ENCODE peak calls at places on chromosome 6, in nine cellular contexts. One of them, this sample, is unnamed.
A peak's percentile ranks its signal among the peaks of the same experiment; 100 is the strongest.

GRCh38 chr6:56864171-56864616 is 90.7 kb upstream of the BEND6 start:
- DNase-seq in breast epithelium: no peak
- DNase-seq in neuronal stem cell: no peak
- DNase-seq in CD8-positive, alpha-beta T cell: no peak
- DNase-seq in AG04450: no peak
- DNase-seq in upper lobe of right lung: no peak
- DNase-seq in SK-N-MC: no peak
- DNase-seq in adrenal gland: no peak
- DNase-seq in uterus: no peak
- DNase-seq in this sample: no peak

GRCh38 chr6:147941143-147941542 is 401.5 kb upstream of the SASH1 start:
- DNase-seq in upper lobe of right lung: no peak
- DNase-seq in AG04450: no peak
- DNase-seq in CD8-positive, alpha-beta T cell: no peak
- DNase-seq in breast epithelium: no peak
- DNase-seq in neuronal stem cell: no peak
- DNase-seq in adrenal gland: no peak
- DNase-seq in SK-N-MC: peak; percentile 78
- DNase-seq in uterus: no peak
- DNase-seq in this sample: no peak

GRCh38 chr6:84486526-84486925 is 259.1 kb upstream of the CEP162 start:
- DNase-seq in upper lobe of right lung: no peak
- DNase-seq in adrenal gland: no peak
- DNase-seq in SK-N-MC: no peak
- DNase-seq in CD8-positive, alpha-beta T cell: no peak
- DNase-seq in neuronal stem cell: no peak
- DNase-seq in AG04450: no peak
- DNase-seq in uterus: no peak
- DNase-seq in breast epithelium: no peak
- DNase-seq in this sample: no peak

GRCh38 chr6:166778046-166778445 is 151.0 kb upstream of the RPS6KA2 start:
- DNase-seq in adrenal gland: no peak
- DNase-seq in neuronal stem cell: no peak
- DNase-seq in AG04450: no peak
- DNase-seq in CD8-positive, alpha-beta T cell: no peak
- DNase-seq in upper lobe of right lung: no peak
- DNase-seq in uterus: no peak
- DNase-seq in SK-N-MC: no peak
- DNase-seq in breast epithelium: no peak
- DNase-seq in this sample: no peak

GRCh38 chr6:169420912-169421543 is 167.4 kb upstream of the THBS2 start:
- DNase-seq in SK-N-MC: no peak
- DNase-seq in adrenal gland: no peak
- DNase-seq in neuronal stem cell: no peak
- DNase-seq in upper lobe of right lung: no peak
- DNase-seq in CD8-positive, alpha-beta T cell: no peak
- DNase-seq in breast epithelium: no peak
- DNase-seq in uterus: no peak
- DNase-seq in AG04450: no peak
- DNase-seq in this sample: no peak

GRCh38 chr6:45812937-45813336 is 202.7 kb downstream of the CLIC5 start:
- DNase-seq in adrenal gland: no peak
- DNase-seq in neuronal stem cell: peak; percentile 20
- DNase-seq in SK-N-MC: no peak
- DNase-seq in AG04450: no peak
- DNase-seq in uterus: no peak
- DNase-seq in CD8-positive, alpha-beta T cell: no peak
- DNase-seq in upper lobe of right lung: no peak
- DNase-seq in breast epithelium: no peak
- DNase-seq in this sample: no peak

GRCh38 chr6:148251286-148251685 is 91.4 kb upstream of the SASH1 start:
- DNase-seq in SK-N-MC: no peak
- DNase-seq in CD8-positive, alpha-beta T cell: no peak
- DNase-seq in AG04450: peak; percentile 46
- DNase-seq in breast epithelium: no peak
- DNase-seq in adrenal gland: no peak
- DNase-seq in neuronal stem cell: peak; percentile 9
- DNase-seq in upper lobe of right lung: no peak
- DNase-seq in uterus: no peak
- DNase-seq in this sample: no peak

GRCh38 chr6:7594579-7595125 is 4.7 kb downstream of the SNRNP48 start:
- DNase-seq in adrenal gland: no peak
- DNase-seq in neuronal stem cell: no peak
- DNase-seq in SK-N-MC: no peak
- DNase-seq in AG04450: no peak
- DNase-seq in upper lobe of right lung: no peak
- DNase-seq in uterus: no peak
- DNase-seq in breast epithelium: no peak
- DNase-seq in CD8-positive, alpha-beta T cell: no peak
- DNase-seq in this sample: no peak

GRCh38 chr6:135182120-135182992 is 1.2 kb downstream of the MYB start:
- DNase-seq in upper lobe of right lung: peak; percentile 75
- DNase-seq in AG04450: no peak
- DNase-seq in CD8-positive, alpha-beta T cell: peak; percentile 35
- DNase-seq in adrenal gland: peak; percentile 20
- DNase-seq in uterus: no peak
- DNase-seq in breast epithelium: no peak
- DNase-seq in SK-N-MC: no peak
- DNase-seq in neuronal stem cell: peak; percentile 26
- DNase-seq in this sample: no peak

GRCh38 chr6:29626948-29627761 is 5.8 kb downstream of the GABBR1 start:
- DNase-seq in breast epithelium: peak; percentile 19
- DNase-seq in SK-N-MC: no peak
- DNase-seq in adrenal gland: no peak
- DNase-seq in neuronal stem cell: no peak
- DNase-seq in AG04450: no peak
- DNase-seq in CD8-positive, alpha-beta T cell: no peak
- DNase-seq in upper lobe of right lung: no peak
- DNase-seq in uterus: peak; percentile 36
- DNase-seq in this sample: no peak

GRCh38 chr6:26553264-26553738 is 15.1 kb downstream of the HMGN4 start:
- DNase-seq in CD8-positive, alpha-beta T cell: peak; percentile 65
- DNase-seq in uterus: peak; percentile 76
- DNase-seq in neuronal stem cell: peak; percentile 73
- DNase-seq in adrenal gland: peak; percentile 66
- DNase-seq in SK-N-MC: peak; percentile 83
- DNase-seq in breast epithelium: peak; percentile 75
- DNase-seq in AG04450: no peak
- DNase-seq in upper lobe of right lung: peak; percentile 73
- DNase-seq in this sample: peak; percentile 84

GRCh38 chr6:170355661-170356060 is 49.1 kb downstream of the FAM120B start:
- DNase-seq in CD8-positive, alpha-beta T cell: no peak
- DNase-seq in AG04450: no peak
- DNase-seq in uterus: no peak
- DNase-seq in SK-N-MC: no peak
- DNase-seq in breast epithelium: no peak
- DNase-seq in upper lobe of right lung: no peak
- DNase-seq in neuronal stem cell: no peak
- DNase-seq in adrenal gland: no peak
- DNase-seq in this sample: no peak

GRCh38 chr6:152600022-152600421 is 37.1 kb downstream of the SYNE1 start:
- DNase-seq in SK-N-MC: no peak
- DNase-seq in upper lobe of right lung: no peak
- DNase-seq in AG04450: no peak
- DNase-seq in neuronal stem cell: no peak
- DNase-seq in uterus: no peak
- DNase-seq in adrenal gland: no peak
- DNase-seq in CD8-positive, alpha-beta T cell: no peak
- DNase-seq in breast epithelium: no peak
- DNase-seq in this sample: no peak
- H3K27ac ChIP-seq in SK-N-MC: no peak overlapping the region
- H3K27ac ChIP-seq in upper lobe of right lung: no peak overlapping the region
- H3K27ac ChIP-seq in AG04450: no peak overlapping the region
- H3K27ac ChIP-seq in neuronal stem cell: no peak overlapping the region
- H3K27ac ChIP-seq in uterus: no peak overlapping the region
- H3K27ac ChIP-seq in adrenal gland: no peak overlapping the region
- H3K27ac ChIP-seq in CD8-positive, alpha-beta T cell: no peak overlapping the region
- H3K27ac ChIP-seq in breast epithelium: no peak overlapping the region
- H3K27ac ChIP-seq in this sample: peak overlapping the region; percentile 42

DNA sequence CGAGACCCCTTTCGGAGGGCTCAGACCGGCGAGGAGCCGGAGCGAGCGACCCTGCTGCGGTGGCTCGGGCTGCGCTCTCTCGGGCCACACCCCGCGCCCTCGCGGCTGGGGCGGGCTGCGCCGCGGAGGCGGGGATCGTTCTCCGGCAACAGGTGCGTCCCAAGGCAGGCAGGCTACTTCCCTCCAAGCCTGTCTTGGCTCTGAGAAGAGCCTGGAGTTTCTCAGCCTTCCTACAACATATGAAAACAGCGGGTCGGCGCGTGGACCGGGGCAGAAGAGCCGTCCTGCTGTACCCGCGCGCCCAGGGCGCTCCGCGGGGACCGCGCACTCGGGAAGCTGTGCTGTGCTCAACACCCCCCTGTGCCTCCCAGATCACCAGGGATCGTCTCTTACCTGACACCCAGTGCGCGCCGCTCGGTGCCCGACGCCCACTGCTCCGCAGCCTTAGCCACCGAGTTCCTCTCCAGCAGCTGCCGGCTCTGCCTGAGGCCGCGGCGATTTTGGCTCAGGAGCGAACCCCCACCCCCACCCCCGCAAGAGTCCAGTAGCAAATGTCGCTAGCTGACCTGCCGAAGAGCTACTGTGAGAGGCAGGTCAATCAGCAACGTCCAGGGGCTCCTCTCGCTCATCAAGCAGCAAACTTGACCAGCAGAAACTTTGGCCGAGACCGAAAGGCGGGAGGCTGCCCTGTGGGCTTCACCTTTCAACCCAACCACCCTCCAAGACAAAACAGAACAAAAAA is 3.7 kb upstream of the OLIG3 start:
- DNase-seq in breast epithelium: no peak
- DNase-seq in CD8-positive, alpha-beta T cell: no peak
- DNase-seq in uterus: no peak
- DNase-seq in neuronal stem cell: peak; percentile 41
- DNase-seq in adrenal gland: no peak
- DNase-seq in SK-N-MC: no peak
- DNase-seq in AG04450: no peak
- DNase-seq in upper lobe of right lung: no peak
- DNase-seq in this sample: peak; percentile 37
- H3K4me3 ChIP-seq in breast epithelium: peak overlapping the region; percentile 29
- H3K4me3 ChIP-seq in CD8-positive, alpha-beta T cell: peak overlapping the region; percentile 40
- H3K4me3 ChIP-seq in uterus: no peak overlapping the region
- H3K4me3 ChIP-seq in neuronal stem cell: peak overlapping the region; percentile 60
- H3K4me3 ChIP-seq in adrenal gland: no peak overlapping the region
- H3K4me3 ChIP-seq in SK-N-MC: peak overlapping the region; percentile 76
- H3K4me3 ChIP-seq in AG04450: no peak overlapping the region
- H3K4me3 ChIP-seq in upper lobe of right lung: peak overlapping the region; percentile 11
- H3K4me3 ChIP-seq in this sample: peak overlapping the region; percentile 14

DNA sequence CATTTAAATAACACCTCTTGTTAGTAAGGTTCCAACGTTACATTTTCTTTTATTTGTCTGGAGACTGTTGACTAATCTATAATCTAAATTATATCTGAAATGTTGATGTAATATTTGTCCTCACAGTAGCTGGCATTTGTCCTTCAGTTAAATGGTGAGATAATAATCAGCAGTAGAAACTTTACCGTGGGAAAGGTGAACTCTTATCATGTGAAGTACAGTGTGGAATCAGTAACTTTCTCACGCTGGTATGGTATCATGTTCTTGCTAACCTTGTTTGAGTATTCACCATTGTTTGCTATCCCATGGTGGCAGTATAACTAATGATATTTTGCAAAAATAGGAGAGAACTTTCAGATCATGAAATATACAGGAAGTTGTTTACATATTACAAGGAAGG is 4.7 kb downstream of the GMNN start:
- DNase-seq in neuronal stem cell: no peak
- DNase-seq in adrenal gland: no peak
- DNase-seq in upper lobe of right lung: no peak
- DNase-seq in AG04450: no peak
- DNase-seq in SK-N-MC: no peak
- DNase-seq in CD8-positive, alpha-beta T cell: no peak
- DNase-seq in uterus: no peak
- DNase-seq in breast epithelium: no peak
- DNase-seq in this sample: no peak
- H3K27ac ChIP-seq in neuronal stem cell: no peak overlapping the region
- H3K27ac ChIP-seq in adrenal gland: no peak overlapping the region
- H3K27ac ChIP-seq in upper lobe of right lung: no peak overlapping the region
- H3K27ac ChIP-seq in AG04450: no peak overlapping the region
- H3K27ac ChIP-seq in SK-N-MC: no peak overlapping the region
- H3K27ac ChIP-seq in CD8-positive, alpha-beta T cell: no peak overlapping the region
- H3K27ac ChIP-seq in uterus: no peak overlapping the region
- H3K27ac ChIP-seq in breast epithelium: no peak overlapping the region
- H3K27ac ChIP-seq in this sample: no peak overlapping the region

DNA sequence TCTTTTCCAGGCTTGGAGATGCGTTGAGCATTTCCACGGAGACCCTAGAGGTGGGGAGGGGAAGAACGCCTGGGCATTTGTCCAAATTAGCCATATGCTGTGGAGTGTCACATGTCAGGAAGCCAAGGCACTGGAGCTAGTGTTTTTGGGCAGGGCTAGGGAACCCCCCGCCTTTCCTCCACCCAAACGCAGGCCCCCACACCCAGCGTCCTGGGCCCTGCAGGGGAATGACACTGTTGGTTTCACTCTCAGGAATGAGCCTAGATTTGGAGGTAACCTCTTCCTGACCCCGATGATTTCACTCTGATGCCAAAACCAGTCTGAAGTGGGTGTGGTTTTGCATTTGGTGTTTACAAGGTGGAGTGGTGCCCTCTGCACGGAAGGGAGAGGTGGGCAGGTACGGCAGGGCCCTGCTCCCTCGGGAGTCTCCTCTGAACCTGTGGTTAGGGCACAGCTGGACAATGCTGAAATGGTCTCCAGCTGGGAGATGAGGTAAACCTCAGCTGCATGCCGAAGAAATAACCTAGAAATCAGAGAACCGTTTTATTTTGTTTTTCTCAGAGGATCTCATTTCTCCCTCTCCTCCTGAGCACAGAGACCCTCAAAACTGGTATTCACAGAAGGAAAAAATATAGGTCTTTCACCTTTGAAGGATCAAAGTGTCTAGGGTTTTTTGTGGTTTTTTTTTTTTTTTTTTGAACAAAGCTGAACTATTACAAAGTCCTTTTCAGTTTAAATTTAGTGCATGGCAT is 29.6 kb downstream of the MTHFD1L start:
- DNase-seq in adrenal gland: no peak
- DNase-seq in upper lobe of right lung: no peak
- DNase-seq in CD8-positive, alpha-beta T cell: no peak
- DNase-seq in neuronal stem cell: no peak
- DNase-seq in breast epithelium: no peak
- DNase-seq in SK-N-MC: no peak
- DNase-seq in uterus: no peak
- DNase-seq in AG04450: no peak
- DNase-seq in this sample: no peak
- H3K4me3 ChIP-seq in adrenal gland: no peak overlapping the region
- H3K4me3 ChIP-seq in upper lobe of right lung: no peak overlapping the region
- H3K4me3 ChIP-seq in CD8-positive, alpha-beta T cell: no peak overlapping the region
- H3K4me3 ChIP-seq in neuronal stem cell: no peak overlapping the region
- H3K4me3 ChIP-seq in breast epithelium: no peak overlapping the region
- H3K4me3 ChIP-seq in SK-N-MC: no peak overlapping the region
- H3K4me3 ChIP-seq in uterus: no peak overlapping the region
- H3K4me3 ChIP-seq in AG04450: no peak overlapping the region
- H3K4me3 ChIP-seq in this sample: no peak overlapping the region

This sample was measured in right cardiac atrium.